ENCODE peak calls at places on chromosomes 5 and 9, in six cellular contexts. Q, O, I, M, Y and S are unnamed samples.

GRCh38 chr9:87596862-87597261 is 99.2 kb downstream of the DAPK1 start:
- DNase-seq in Q (no peak), M (no peak), I (no peak), Y (no peak), O (no peak), S (no peak)

GRCh38 chr9:95036676-95037075 is 280.8 kb downstream of the FANCC start:
- DNase-seq in Y (no peak), O (no peak), Q (no peak), I (no peak), M (no peak), S (no peak)

GRCh38 chr5:1310118-1310517 is 15.2 kb upstream of the TERT start:
- DNase-seq in O (no peak), I (no peak), Y (no peak), Q (no peak), M (no peak), S (no peak)

GRCh38 chr5:179232091-179232490 is 113.2 kb downstream of the ADAMTS2 start:
- DNase-seq in Y (no peak), I (no peak), O (no peak), Q (no peak), M (no peak), S (no peak)

GRCh38 chr9:14173730-14174129 is 140.2 kb downstream of the NFIB start:
- DNase-seq in I (no peak), Y (no peak), Q (no peak), O (no peak), M (no peak), S (no peak)

GRCh38 chr5:173954671-173955605 is 34.0 kb upstream of the C5orf47 start:
- DNase-seq in Y (no peak), M (no peak), O (no peak), I (no peak), Q (no peak), S (no peak)

GRCh38 chr5:164420161-164420560 is 914.7 kb downstream of the MAT2B start:
- DNase-seq in O (no peak), M (no peak), Q (no peak), I (no peak), Y (no peak), S (no peak)

GRCh38 chr5:135185461-135186075 is 151.5 kb upstream of the PITX1 start:
- DNase-seq in I (no peak), Y (peak), Q (no peak), M (no peak), O (no peak), S (no peak)

GRCh38 chr9:20065076-20065475 is 276.2 kb upstream of the SLC24A2 start:
- DNase-seq in O (no peak), Q (no peak), M (no peak), I (no peak), Y (no peak), S (no peak)

GRCh38 chr9:35616681-35617459 is 1.3 kb downstream of the CD72 start:
- DNase-seq in Q (peak), M (peak), I (peak), Y (peak), O (peak), S (peak)

GRCh38 chr5:93746406-93747056 is 5.1 kb upstream of the POU5F2 start:
- DNase-seq in O (no peak), I (no peak), Q (no peak), Y (no peak), M (no peak), S (no peak)

GRCh38 chr5:92805446-92805845 is 775.6 kb downstream of the NR2F1-AS1 start:
- DNase-seq in Y (no peak), I (no peak), M (no peak), Q (no peak), O (no peak), S (no peak)

GRCh38 chr5:158819840-158820620 is 279.7 kb downstream of the EBF1 start:
- DNase-seq in I (no peak), Q (no peak), M (no peak), Y (no peak), O (no peak), S (no peak)

GRCh38 chr9:127388037-127388855 is 8.7 kb upstream of the SLC2A8 start:
- DNase-seq in Q (peak), I (peak), M (peak), Y (peak), O (no peak), S (peak)

GRCh38 chr5:112862085-112862484 is 998 bp downstream of the SRP19 start:
- DNase-seq in O (no peak), Q (no peak), Y (no peak), M (no peak), I (no peak), S (no peak)

GRCh38 chr9:36319183-36319582 is 60.9 kb upstream of the GNE start:
- DNase-seq in M (no peak), O (no peak), Q (no peak), I (no peak), Y (no peak), S (no peak)

GRCh38 chr5:17000296-17000939 is 64.3 kb upstream of the MYO10 start:
- DNase-seq in M (no peak), Q (no peak), O (no peak), I (no peak), Y (no peak), S (no peak)

GRCh38 chr5:153937661-153938060 is 101.0 kb downstream of the FAM114A2 start:
- DNase-seq in Y (no peak), I (no peak), Q (no peak), M (no peak), O (no peak), S (no peak)

GRCh38 chr9:129619787-129620668 is 873 bp downstream of the C9orf50 start:
- DNase-seq in Q (no peak), O (peak), M (no peak), Y (no peak), I (peak), S (no peak)

GRCh38 chr9:73615557-73615956 is 463.9 kb downstream of the ANXA1 start:
- DNase-seq in I (no peak), M (no peak), Q (no peak), O (no peak), Y (no peak), S (no peak)

GRCh38 chr9:100222674-100223073 is 123.6 kb downstream of the INVS start:
- DNase-seq in Q (no peak), O (no peak), I (peak), M (no peak), Y (no peak), S (no peak)

GRCh38 chr9:88749420-88749819 is 214.4 kb downstream of the NXNL2 start:
- DNase-seq in I (no peak), Y (no peak), Q (no peak), M (no peak), O (no peak), S (no peak)

GRCh38 chr9:84898188-84898587 is 228.7 kb downstream of the NTRK2 start:
- DNase-seq in M (no peak), Y (no peak), O (no peak), Q (no peak), I (no peak), S (no peak)

GRCh38 chr5:79689541-79690466 is at the start of gene CMYA5:
- DNase-seq in M (no peak), O (peak), Q (no peak), Y (no peak), I (no peak), S (no peak)

GRCh38 chr9:2623046-2623865 is 1.7 kb downstream of the VLDLR start:
- DNase-seq in O (no peak), Y (peak), I (no peak), M (no peak), Q (no peak), S (no peak)

GRCh38 chr5:152819891-152820290 is 414.8 kb upstream of the NMUR2 start:
- DNase-seq in Y (no peak), O (no peak), M (no peak), Q (no peak), I (no peak), S (no peak)

GRCh38 chr9:89606567-89607311 is 1.9 kb downstream of the GADD45G start:
- DNase-seq in O (no peak), Q (peak), M (no peak), Y (no peak), I (no peak), S (no peak)

GRCh38 chr5:105978011-105978410 is 1692.7 kb downstream of the EFNA5 start:
- DNase-seq in Y (no peak), M (no peak), O (no peak), Q (no peak), I (no peak), S (no peak)

GRCh38 chr9:6078382-6079105 is 63.1 kb upstream of the RANBP6 start:
- DNase-seq in Y (no peak), I (no peak), Q (no peak), M (no peak), O (no peak), S (no peak)